ENCODE peak calls at places on chromosomes 1 and 21, in four cellular contexts. One of them, this sample, is unnamed.

GRCh38 chr1:158101944-158102343 is 78.8 kb upstream of the CD1D start:
- DNase-seq in IMR-90: peak
- DNase-seq in mesendoderm: peak
- DNase-seq in K562: peak
- DNase-seq in this sample: no peak

GRCh38 chr1:200938955-200939354 is 44.3 kb downstream of the INAVA start:
- DNase-seq in K562: no peak
- DNase-seq in IMR-90: no peak
- DNase-seq in mesendoderm: no peak
- DNase-seq in this sample: no peak

GRCh38 chr1:42973799-42974198 is 15.1 kb upstream of the SLC2A1 start:
- DNase-seq in K562: no peak
- DNase-seq in mesendoderm: no peak
- DNase-seq in IMR-90: no peak
- DNase-seq in this sample: no peak

GRCh38 chr1:10848109-10848684 is 51.8 kb upstream of the CASZ1 start:
- DNase-seq in mesendoderm: no peak
- DNase-seq in IMR-90: no peak
- DNase-seq in K562: no peak
- DNase-seq in this sample: no peak

GRCh38 chr1:173122958-173123852 is 72.5 kb upstream of the TNFSF18 start:
- DNase-seq in mesendoderm: peak
- DNase-seq in K562: peak
- DNase-seq in IMR-90: peak
- DNase-seq in this sample: peak

GRCh38 chr1:20640183-20640597 is 6.9 kb downstream of the PINK1 start:
- DNase-seq in IMR-90: peak
- DNase-seq in mesendoderm: peak
- DNase-seq in K562: peak
- DNase-seq in this sample: peak

GRCh38 chr1:247848346-247848745 is 6.7 kb upstream of the OR11L1 start:
- DNase-seq in mesendoderm: no peak
- DNase-seq in K562: no peak
- DNase-seq in IMR-90: no peak
- DNase-seq in this sample: no peak

GRCh38 chr1:17010601-17011438 is 908 bp downstream of the ATP13A2 start:
- DNase-seq in K562: peak
- DNase-seq in mesendoderm: peak
- DNase-seq in IMR-90: peak
- DNase-seq in this sample: peak

GRCh38 chr1:108901106-108901505 is 24.3 kb downstream of the GPSM2 start:
- DNase-seq in mesendoderm: no peak
- DNase-seq in K562: no peak
- DNase-seq in IMR-90: no peak
- DNase-seq in this sample: no peak

GRCh38 chr1:209260146-209260545 is 323.4 kb upstream of the CAMK1G start:
- DNase-seq in mesendoderm: no peak
- DNase-seq in K562: no peak
- DNase-seq in IMR-90: no peak
- DNase-seq in this sample: no peak

GRCh38 chr1:78673120-78673519 is 23.5 kb downstream of the IFI44 start:
- DNase-seq in K562: no peak
- DNase-seq in IMR-90: no peak
- DNase-seq in mesendoderm: peak
- DNase-seq in this sample: no peak

GRCh38 chr1:167110586-167110985 is 16.7 kb downstream of the STYXL2 start:
- DNase-seq in IMR-90: no peak
- DNase-seq in K562: no peak
- DNase-seq in mesendoderm: no peak
- DNase-seq in this sample: no peak

GRCh38 chr1:24155011-24155782 is 12.3 kb upstream of the IL22RA1 start:
- DNase-seq in K562: peak
- DNase-seq in IMR-90: no peak
- DNase-seq in mesendoderm: peak
- DNase-seq in this sample: peak

GRCh38 chr1:185864889-185865288 is 130.7 kb downstream of the HMCN1 start:
- DNase-seq in mesendoderm: no peak
- DNase-seq in IMR-90: peak
- DNase-seq in K562: peak
- DNase-seq in this sample: no peak

GRCh38 chr1:207848234-207848633 is 62.7 kb downstream of the CD34 start:
- DNase-seq in IMR-90: peak
- DNase-seq in mesendoderm: no peak
- DNase-seq in K562: peak
- DNase-seq in this sample: peak

GRCh38 chr1:225299624-225300023 is 128.2 kb downstream of the LBR start:
- DNase-seq in IMR-90: peak
- DNase-seq in mesendoderm: no peak
- DNase-seq in K562: no peak
- DNase-seq in this sample: no peak

GRCh38 chr1:246181244-246181643 is 325.8 kb downstream of the SMYD3 start:
- DNase-seq in K562: no peak
- DNase-seq in IMR-90: peak
- DNase-seq in mesendoderm: no peak
- DNase-seq in this sample: no peak

GRCh38 chr1:56060901-56061300 is 518.5 kb downstream of the PLPP3 start:
- DNase-seq in K562: no peak
- DNase-seq in mesendoderm: no peak
- DNase-seq in IMR-90: peak
- DNase-seq in this sample: peak

GRCh38 chr1:41704189-41704588 is 214.5 kb downstream of the HIVEP3 start:
- DNase-seq in mesendoderm: no peak
- DNase-seq in IMR-90: no peak
- DNase-seq in K562: no peak
- DNase-seq in this sample: no peak

GRCh38 chr1:41698916-41699860 is 214.7 kb upstream of the EDN2 start:
- DNase-seq in IMR-90: peak
- DNase-seq in K562: no peak
- DNase-seq in mesendoderm: no peak
- DNase-seq in this sample: no peak

GRCh38 chr1:41700581-41700980 is 216.1 kb upstream of the EDN2 start:
- DNase-seq in mesendoderm: no peak
- DNase-seq in IMR-90: no peak
- DNase-seq in K562: no peak
- DNase-seq in this sample: no peak

GRCh38 chr1:41699861-41700248 is 215.4 kb upstream of the EDN2 start:
- DNase-seq in IMR-90: no peak
- DNase-seq in mesendoderm: no peak
- DNase-seq in K562: no peak
- DNase-seq in this sample: no peak

GRCh38 chr1:41700986-41701535 is 216.6 kb upstream of the EDN2 start:
- DNase-seq in K562: no peak
- DNase-seq in mesendoderm: no peak
- DNase-seq in IMR-90: no peak
- DNase-seq in this sample: no peak
- H3K9ac ChIP-seq in K562: no peak
- H3K9ac ChIP-seq in mesendoderm: no peak
- H3K9ac ChIP-seq in IMR-90: no peak
- H3K9ac ChIP-seq in this sample: no peak

DNA sequence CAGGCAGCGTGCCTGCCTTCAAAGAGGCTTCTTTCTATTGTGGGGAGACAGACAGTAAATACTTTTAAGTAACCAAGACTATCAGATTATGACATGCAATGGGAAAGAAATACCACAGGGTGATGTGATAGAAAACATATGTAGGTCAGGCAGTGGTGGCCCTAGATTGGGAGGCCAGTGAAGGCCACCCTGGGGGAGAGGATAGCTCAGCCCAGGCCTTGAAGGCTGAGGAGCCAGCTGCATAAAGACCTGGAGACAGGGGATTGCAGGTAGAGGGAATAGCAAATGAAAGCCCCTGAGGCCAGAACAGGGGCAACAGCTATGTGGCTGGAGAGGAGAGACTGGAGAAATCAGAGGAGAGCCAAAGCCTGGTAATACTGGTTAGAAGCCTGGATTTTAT is 4.0 kb downstream of the SOX13 start:
- DNase-seq in K562: no peak
- DNase-seq in IMR-90: no peak
- DNase-seq in mesendoderm: peak
- DNase-seq in this sample: no peak
- H3K4me3 ChIP-seq in K562: no peak
- H3K4me3 ChIP-seq in IMR-90: no peak
- H3K4me3 ChIP-seq in mesendoderm: no peak
- H3K4me3 ChIP-seq in this sample: no peak

GRCh38 chr1:26351591-26352337 is 2.2 kb downstream of the CRYBG2 start:
- DNase-seq in IMR-90: peak
- DNase-seq in K562: peak
- DNase-seq in mesendoderm: peak
- DNase-seq in this sample: no peak
- H3K9ac ChIP-seq in IMR-90: no peak
- H3K9ac ChIP-seq in K562: no peak
- H3K9ac ChIP-seq in mesendoderm: peak
- H3K9ac ChIP-seq in this sample: no peak

DNA sequence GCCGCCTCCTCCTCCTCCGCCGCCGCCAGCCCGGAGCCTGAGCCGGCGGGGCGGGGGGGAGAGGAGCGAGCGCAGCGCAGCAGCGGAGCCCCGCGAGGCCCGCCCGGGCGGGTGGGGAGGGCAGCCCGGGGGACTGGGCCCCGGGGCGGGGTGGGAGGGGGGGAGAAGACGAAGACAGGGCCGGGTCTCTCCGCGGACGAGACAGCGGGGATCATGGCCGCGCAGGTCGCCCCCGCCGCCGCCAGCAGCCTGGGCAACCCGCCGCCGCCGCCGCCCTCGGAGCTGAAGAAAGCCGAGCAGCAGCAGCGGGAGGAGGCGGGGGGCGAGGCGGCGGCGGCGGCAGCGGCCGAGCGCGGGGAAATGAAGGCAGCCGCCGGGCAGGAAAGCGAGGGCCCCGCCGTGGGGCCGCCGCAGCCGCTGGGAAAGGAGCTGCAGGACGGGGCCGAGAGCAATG is 403 bp downstream of the ARID1A start:
- DNase-seq in K562: no peak
- DNase-seq in mesendoderm: no peak
- DNase-seq in IMR-90: no peak
- DNase-seq in this sample: no peak
- H3K4me3 ChIP-seq in K562: peak
- H3K4me3 ChIP-seq in mesendoderm: peak
- H3K4me3 ChIP-seq in IMR-90: peak
- H3K4me3 ChIP-seq in this sample: peak

GRCh38 chr1:215523906-215524305 is 43.2 kb upstream of the KCTD3 start:
- DNase-seq in IMR-90: peak
- DNase-seq in K562: no peak
- DNase-seq in mesendoderm: no peak
- DNase-seq in this sample: no peak
- H3K9ac ChIP-seq in IMR-90: no peak
- H3K9ac ChIP-seq in K562: no peak
- H3K9ac ChIP-seq in mesendoderm: no peak
- H3K9ac ChIP-seq in this sample: no peak

DNA sequence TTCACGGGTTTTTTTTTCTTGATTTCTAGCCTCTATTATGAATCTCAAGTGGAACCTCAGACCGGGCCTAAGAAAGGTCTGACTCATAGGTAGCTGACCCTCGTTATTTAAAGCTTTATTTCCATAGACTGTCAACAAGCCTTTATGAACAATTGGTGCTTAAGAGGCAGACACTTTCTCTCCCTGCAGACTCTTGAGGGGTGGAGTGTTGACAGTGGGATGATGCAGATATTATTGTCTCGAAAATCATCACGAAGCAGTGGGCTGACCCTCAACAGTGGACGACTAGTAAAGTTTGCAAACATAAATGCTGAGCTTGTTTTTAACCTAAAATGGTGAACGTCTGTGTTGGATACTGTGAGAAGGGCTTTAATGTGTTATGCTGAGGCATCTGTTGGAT is 1.8 kb downstream of the SFT2D2 start:
- DNase-seq in mesendoderm: no peak
- DNase-seq in K562: peak
- DNase-seq in IMR-90: no peak
- DNase-seq in this sample: no peak
- H3K4me3 ChIP-seq in mesendoderm: no peak
- H3K4me3 ChIP-seq in K562: peak
- H3K4me3 ChIP-seq in IMR-90: no peak
- H3K4me3 ChIP-seq in this sample: no peak

GRCh38 chr1:2290595-2291510 is 62.7 kb downstream of the SKI start:
- DNase-seq in K562: peak
- DNase-seq in mesendoderm: no peak
- DNase-seq in IMR-90: peak
- DNase-seq in this sample: peak
- H3K9ac ChIP-seq in K562: no peak
- H3K9ac ChIP-seq in mesendoderm: no peak
- H3K9ac ChIP-seq in IMR-90: peak
- H3K9ac ChIP-seq in this sample: peak

GRCh38 chr21:39452965-39453332 is 1.2 kb downstream of the SH3BGR start:
- DNase-seq in K562: no peak
- DNase-seq in IMR-90: no peak
- DNase-seq in mesendoderm: no peak
- DNase-seq in this sample: no peak
- H3K4me3 ChIP-seq in K562: peak
- H3K4me3 ChIP-seq in IMR-90: no peak
- H3K4me3 ChIP-seq in mesendoderm: no peak
- H3K4me3 ChIP-seq in this sample: no peak

GRCh38 chr1:96090134-96090533 is 631.5 kb upstream of the PTBP2 start:
- DNase-seq in K562: no peak
- DNase-seq in IMR-90: no peak
- DNase-seq in mesendoderm: no peak
- DNase-seq in this sample: no peak

GRCh38 chr1:96087719-96088118 is 633.9 kb upstream of the PTBP2 start:
- DNase-seq in K562: no peak
- DNase-seq in IMR-90: no peak
- DNase-seq in mesendoderm: peak
- DNase-seq in this sample: no peak
- H3K9ac ChIP-seq in K562: no peak
- H3K9ac ChIP-seq in IMR-90: no peak
- H3K9ac ChIP-seq in mesendoderm: no peak
- H3K9ac ChIP-seq in this sample: no peak

GRCh38 chr1:32759997-32760623 is 57.0 kb downstream of the YARS1 start:
- DNase-seq in mesendoderm: peak
- DNase-seq in IMR-90: peak
- DNase-seq in K562: peak
- DNase-seq in this sample: peak
- H3K4me3 ChIP-seq in mesendoderm: no peak
- H3K4me3 ChIP-seq in IMR-90: no peak
- H3K4me3 ChIP-seq in K562: no peak
- H3K4me3 ChIP-seq in this sample: no peak

This sample was measured in colonic mucosa.